ENCODE peak calls at places on chromosomes 12 and 14, in nine cellular contexts. One of them, this sample, is unnamed.
A peak's percentile ranks its signal among the peaks of the same experiment; 100 is the strongest.

GRCh38 chr12:44246481-44247105 is 410.7 kb downstream of the TMEM117 start:
- DNase-seq in effector memory CD4-positive, alpha-beta T cell: no peak
- DNase-seq in astrocyte of the spinal cord: peak; percentile 6
- DNase-seq in cardiac muscle cell: no peak
- DNase-seq in skeletal muscle cell: no peak
- DNase-seq in HFF-Myc: no peak
- DNase-seq in MM.1S: no peak
- DNase-seq in psoas muscle: no peak
- DNase-seq in fibroblast of pulmonary artery: no peak
- DNase-seq in this sample: no peak

GRCh38 chr12:52004042-52004648 is 2.6 kb upstream of the TAMALIN start:
- DNase-seq in effector memory CD4-positive, alpha-beta T cell: no peak
- DNase-seq in astrocyte of the spinal cord: peak; percentile 44
- DNase-seq in cardiac muscle cell: peak; percentile 68
- DNase-seq in skeletal muscle cell: no peak
- DNase-seq in HFF-Myc: no peak
- DNase-seq in MM.1S: no peak
- DNase-seq in psoas muscle: peak; percentile 47
- DNase-seq in fibroblast of pulmonary artery: peak; percentile 68
- DNase-seq in this sample: no peak

GRCh38 chr12:64625243-64626077 is 15.2 kb downstream of the RASSF3 start:
- DNase-seq in effector memory CD4-positive, alpha-beta T cell: peak; percentile 20
- DNase-seq in astrocyte of the spinal cord: peak; percentile 91
- DNase-seq in cardiac muscle cell: peak; percentile 32
- DNase-seq in skeletal muscle cell: peak; percentile 72
- DNase-seq in HFF-Myc: peak; percentile 67
- DNase-seq in MM.1S: no peak
- DNase-seq in psoas muscle: peak; percentile 48
- DNase-seq in fibroblast of pulmonary artery: peak; percentile 90
- DNase-seq in this sample: no peak

GRCh38 chr14:93549578-93549977 is 118.8 kb downstream of the UNC79 start:
- DNase-seq in effector memory CD4-positive, alpha-beta T cell: no peak
- DNase-seq in astrocyte of the spinal cord: no peak
- DNase-seq in cardiac muscle cell: no peak
- DNase-seq in skeletal muscle cell: no peak
- DNase-seq in HFF-Myc: no peak
- DNase-seq in MM.1S: no peak
- DNase-seq in psoas muscle: no peak
- DNase-seq in fibroblast of pulmonary artery: no peak
- DNase-seq in this sample: no peak

GRCh38 chr12:87967871-87968270 is 61.3 kb downstream of the C12orf50 start:
- DNase-seq in effector memory CD4-positive, alpha-beta T cell: no peak
- DNase-seq in astrocyte of the spinal cord: no peak
- DNase-seq in cardiac muscle cell: peak; percentile 67
- DNase-seq in skeletal muscle cell: no peak
- DNase-seq in HFF-Myc: no peak
- DNase-seq in MM.1S: no peak
- DNase-seq in psoas muscle: no peak
- DNase-seq in fibroblast of pulmonary artery: peak; percentile 46
- DNase-seq in this sample: no peak

GRCh38 chr14:100612879-100613455 is 25.8 kb upstream of the BEGAIN start:
- DNase-seq in effector memory CD4-positive, alpha-beta T cell: no peak
- DNase-seq in astrocyte of the spinal cord: no peak
- DNase-seq in cardiac muscle cell: no peak
- DNase-seq in skeletal muscle cell: no peak
- DNase-seq in HFF-Myc: peak; percentile 27
- DNase-seq in MM.1S: no peak
- DNase-seq in psoas muscle: no peak
- DNase-seq in fibroblast of pulmonary artery: no peak
- DNase-seq in this sample: no peak

GRCh38 chr12:88509347-88509746 is 70.9 kb downstream of the KITLG start:
- DNase-seq in effector memory CD4-positive, alpha-beta T cell: no peak
- DNase-seq in astrocyte of the spinal cord: no peak
- DNase-seq in cardiac muscle cell: no peak
- DNase-seq in skeletal muscle cell: no peak
- DNase-seq in HFF-Myc: no peak
- DNase-seq in MM.1S: no peak
- DNase-seq in psoas muscle: no peak
- DNase-seq in fibroblast of pulmonary artery: no peak
- DNase-seq in this sample: no peak

GRCh38 chr12:27732281-27732680 is 21.6 kb downstream of the MRPS35 start:
- DNase-seq in effector memory CD4-positive, alpha-beta T cell: no peak
- DNase-seq in astrocyte of the spinal cord: no peak
- DNase-seq in cardiac muscle cell: peak; percentile 2
- DNase-seq in skeletal muscle cell: no peak
- DNase-seq in HFF-Myc: no peak
- DNase-seq in MM.1S: peak; percentile 52
- DNase-seq in psoas muscle: no peak
- DNase-seq in fibroblast of pulmonary artery: peak; percentile 8
- DNase-seq in this sample: no peak

GRCh38 chr14:102319351-102320032 is at the start of gene ZNF839:
- DNase-seq in effector memory CD4-positive, alpha-beta T cell: peak; percentile 90
- DNase-seq in astrocyte of the spinal cord: peak; percentile 90
- DNase-seq in cardiac muscle cell: peak; percentile 88
- DNase-seq in skeletal muscle cell: peak; percentile 59
- DNase-seq in HFF-Myc: peak; percentile 61
- DNase-seq in MM.1S: peak; percentile 86
- DNase-seq in psoas muscle: peak; percentile 94
- DNase-seq in fibroblast of pulmonary artery: peak; percentile 91
- DNase-seq in this sample: peak; percentile 88

GRCh38 chr14:76546426-76547221 is 170.7 kb downstream of the ESRRB start:
- DNase-seq in effector memory CD4-positive, alpha-beta T cell: no peak
- DNase-seq in astrocyte of the spinal cord: no peak
- DNase-seq in cardiac muscle cell: peak; percentile 67
- DNase-seq in skeletal muscle cell: no peak
- DNase-seq in HFF-Myc: peak; percentile 3
- DNase-seq in MM.1S: no peak
- DNase-seq in psoas muscle: no peak
- DNase-seq in fibroblast of pulmonary artery: no peak
- DNase-seq in this sample: no peak

GRCh38 chr14:53881161-53881846 is 75.3 kb downstream of the BMP4 start:
- DNase-seq in effector memory CD4-positive, alpha-beta T cell: no peak
- DNase-seq in astrocyte of the spinal cord: peak; percentile 48
- DNase-seq in cardiac muscle cell: no peak
- DNase-seq in skeletal muscle cell: no peak
- DNase-seq in HFF-Myc: no peak
- DNase-seq in MM.1S: no peak
- DNase-seq in psoas muscle: no peak
- DNase-seq in fibroblast of pulmonary artery: peak; percentile 28
- DNase-seq in this sample: no peak

GRCh38 chr12:53052419-53053222 is 2.8 kb downstream of the TNS2 start:
- DNase-seq in effector memory CD4-positive, alpha-beta T cell: no peak
- DNase-seq in astrocyte of the spinal cord: peak; percentile 85
- DNase-seq in cardiac muscle cell: no peak
- DNase-seq in skeletal muscle cell: peak; percentile 56
- DNase-seq in HFF-Myc: no peak
- DNase-seq in MM.1S: no peak
- DNase-seq in psoas muscle: peak; percentile 92
- DNase-seq in fibroblast of pulmonary artery: peak; percentile 86
- DNase-seq in this sample: no peak

GRCh38 chr14:93752980-93753561 is 35.2 kb downstream of the PRIMA1 start:
- DNase-seq in effector memory CD4-positive, alpha-beta T cell: no peak
- DNase-seq in astrocyte of the spinal cord: no peak
- DNase-seq in cardiac muscle cell: no peak
- DNase-seq in skeletal muscle cell: no peak
- DNase-seq in HFF-Myc: no peak
- DNase-seq in MM.1S: no peak
- DNase-seq in psoas muscle: no peak
- DNase-seq in fibroblast of pulmonary artery: no peak
- DNase-seq in this sample: no peak

GRCh38 chr14:23093526-23093925 is 1.4 kb downstream of the ACIN1 start:
- DNase-seq in effector memory CD4-positive, alpha-beta T cell: no peak
- DNase-seq in astrocyte of the spinal cord: no peak
- DNase-seq in cardiac muscle cell: no peak
- DNase-seq in skeletal muscle cell: no peak
- DNase-seq in HFF-Myc: no peak
- DNase-seq in MM.1S: no peak
- DNase-seq in psoas muscle: no peak
- DNase-seq in fibroblast of pulmonary artery: no peak
- DNase-seq in this sample: no peak
- H3K4me3 ChIP-seq in effector memory CD4-positive, alpha-beta T cell: peak overlapping the region; percentile 71
- H3K4me3 ChIP-seq in astrocyte of the spinal cord: peak overlapping the region; percentile 87
- H3K4me3 ChIP-seq in cardiac muscle cell: peak overlapping the region; percentile 84
- H3K4me3 ChIP-seq in skeletal muscle cell: peak overlapping the region; percentile 91
- H3K4me3 ChIP-seq in HFF-Myc: peak overlapping the region; percentile 94
- H3K4me3 ChIP-seq in MM.1S: peak overlapping the region; percentile 86
- H3K4me3 ChIP-seq in psoas muscle: peak overlapping the region; percentile 97
- H3K4me3 ChIP-seq in fibroblast of pulmonary artery: peak overlapping the region; percentile 70
- H3K4me3 ChIP-seq in this sample: peak overlapping the region; percentile 79

GRCh38 chr14:37196604-37197420 is 925 bp upstream of the MIPOL1 start:
- DNase-seq in effector memory CD4-positive, alpha-beta T cell: no peak
- DNase-seq in astrocyte of the spinal cord: no peak
- DNase-seq in cardiac muscle cell: no peak
- DNase-seq in skeletal muscle cell: no peak
- DNase-seq in HFF-Myc: no peak
- DNase-seq in MM.1S: no peak
- DNase-seq in psoas muscle: no peak
- DNase-seq in fibroblast of pulmonary artery: no peak
- DNase-seq in this sample: no peak

GRCh38 chr14:37197421-37198272 is at the start of gene MIPOL1:
- DNase-seq in effector memory CD4-positive, alpha-beta T cell: no peak
- DNase-seq in astrocyte of the spinal cord: peak; percentile 91
- DNase-seq in cardiac muscle cell: peak; percentile 89
- DNase-seq in skeletal muscle cell: peak; percentile 66
- DNase-seq in HFF-Myc: peak; percentile 27
- DNase-seq in MM.1S: no peak
- DNase-seq in psoas muscle: peak; percentile 90
- DNase-seq in fibroblast of pulmonary artery: peak; percentile 91
- DNase-seq in this sample: no peak

GRCh38 chr14:37198907-37199306 is 1.2 kb downstream of the MIPOL1 start:
- DNase-seq in effector memory CD4-positive, alpha-beta T cell: no peak
- DNase-seq in astrocyte of the spinal cord: no peak
- DNase-seq in cardiac muscle cell: no peak
- DNase-seq in skeletal muscle cell: no peak
- DNase-seq in HFF-Myc: no peak
- DNase-seq in MM.1S: no peak
- DNase-seq in psoas muscle: no peak
- DNase-seq in fibroblast of pulmonary artery: no peak
- DNase-seq in this sample: no peak

GRCh38 chr14:37195327-37195726 is 2.4 kb upstream of the MIPOL1 start:
- DNase-seq in effector memory CD4-positive, alpha-beta T cell: no peak
- DNase-seq in astrocyte of the spinal cord: peak; percentile 30
- DNase-seq in cardiac muscle cell: no peak
- DNase-seq in skeletal muscle cell: peak; percentile 48
- DNase-seq in HFF-Myc: no peak
- DNase-seq in MM.1S: no peak
- DNase-seq in psoas muscle: no peak
- DNase-seq in fibroblast of pulmonary artery: peak; percentile 35
- DNase-seq in this sample: no peak

DNA sequence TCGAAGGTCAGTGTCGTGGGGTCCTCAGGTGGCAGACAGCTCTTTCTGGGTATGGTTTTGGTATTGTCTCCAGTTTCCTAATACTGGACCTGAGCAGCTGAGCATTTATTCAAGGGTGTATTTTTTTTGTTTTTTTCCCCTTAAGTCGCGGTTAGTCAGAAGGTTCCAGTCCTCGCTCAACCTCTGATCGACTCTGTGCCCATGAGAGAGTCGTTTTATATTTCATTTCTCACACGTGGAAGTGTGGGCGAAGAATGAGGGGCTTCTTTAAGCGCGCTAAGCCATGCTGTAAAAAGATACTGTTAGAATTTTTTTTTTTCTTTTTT is 499 bp downstream of the MIPOL1 start:
- DNase-seq in effector memory CD4-positive, alpha-beta T cell: no peak
- DNase-seq in astrocyte of the spinal cord: no peak
- DNase-seq in cardiac muscle cell: no peak
- DNase-seq in skeletal muscle cell: no peak
- DNase-seq in HFF-Myc: no peak
- DNase-seq in MM.1S: no peak
- DNase-seq in psoas muscle: no peak
- DNase-seq in fibroblast of pulmonary artery: no peak
- DNase-seq in this sample: no peak
- H3K4me3 ChIP-seq in effector memory CD4-positive, alpha-beta T cell: no peak overlapping the region
- H3K4me3 ChIP-seq in astrocyte of the spinal cord: peak overlapping the region; percentile 77
- H3K4me3 ChIP-seq in cardiac muscle cell: peak overlapping the region; percentile 43
- H3K4me3 ChIP-seq in skeletal muscle cell: peak overlapping the region; percentile 77
- H3K4me3 ChIP-seq in HFF-Myc: peak overlapping the region; percentile 73
- H3K4me3 ChIP-seq in MM.1S: no peak overlapping the region
- H3K4me3 ChIP-seq in psoas muscle: peak overlapping the region; percentile 81
- H3K4me3 ChIP-seq in fibroblast of pulmonary artery: peak overlapping the region; percentile 80
- H3K4me3 ChIP-seq in this sample: no peak overlapping the region

DNA sequence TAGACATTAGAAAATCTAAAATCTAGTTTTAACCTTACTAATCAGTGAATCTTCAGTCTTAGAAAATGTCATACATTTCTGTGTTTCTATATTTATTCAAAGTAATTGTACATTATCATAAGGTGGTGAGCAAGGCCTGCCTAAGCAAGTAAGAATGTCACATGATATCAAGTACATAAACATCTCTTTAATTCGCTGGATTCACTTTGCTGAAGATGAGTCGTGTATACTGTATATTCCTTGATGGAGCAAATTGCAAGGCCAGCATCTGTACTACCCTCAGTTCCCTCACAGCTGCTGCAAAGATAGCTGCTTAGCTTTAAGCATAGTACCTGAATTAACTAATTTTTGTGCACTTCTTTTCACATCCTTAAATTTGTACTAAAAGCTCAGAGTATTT is 8.5 kb upstream of the AK7 start:
- DNase-seq in effector memory CD4-positive, alpha-beta T cell: no peak
- DNase-seq in astrocyte of the spinal cord: no peak
- DNase-seq in cardiac muscle cell: no peak
- DNase-seq in skeletal muscle cell: no peak
- DNase-seq in HFF-Myc: no peak
- DNase-seq in MM.1S: no peak
- DNase-seq in psoas muscle: no peak
- DNase-seq in fibroblast of pulmonary artery: no peak
- DNase-seq in this sample: no peak
- H3K4me3 ChIP-seq in effector memory CD4-positive, alpha-beta T cell: no peak overlapping the region
- H3K4me3 ChIP-seq in astrocyte of the spinal cord: no peak overlapping the region
- H3K4me3 ChIP-seq in cardiac muscle cell: no peak overlapping the region
- H3K4me3 ChIP-seq in skeletal muscle cell: no peak overlapping the region
- H3K4me3 ChIP-seq in HFF-Myc: no peak overlapping the region
- H3K4me3 ChIP-seq in MM.1S: no peak overlapping the region
- H3K4me3 ChIP-seq in psoas muscle: no peak overlapping the region
- H3K4me3 ChIP-seq in fibroblast of pulmonary artery: no peak overlapping the region
- H3K4me3 ChIP-seq in this sample: no peak overlapping the region

GRCh38 chr14:22814945-22815713 is at the start of gene SLC7A7:
- DNase-seq in effector memory CD4-positive, alpha-beta T cell: no peak
- DNase-seq in astrocyte of the spinal cord: no peak
- DNase-seq in cardiac muscle cell: no peak
- DNase-seq in skeletal muscle cell: no peak
- DNase-seq in HFF-Myc: no peak
- DNase-seq in MM.1S: peak; percentile 26
- DNase-seq in psoas muscle: no peak
- DNase-seq in fibroblast of pulmonary artery: peak; percentile 56
- DNase-seq in this sample: no peak
- H3K4me3 ChIP-seq in effector memory CD4-positive, alpha-beta T cell: no peak within 1 kb of the TSS
- H3K4me3 ChIP-seq in astrocyte of the spinal cord: no peak within 1 kb of the TSS
- H3K4me3 ChIP-seq in cardiac muscle cell: no peak within 1 kb of the TSS
- H3K4me3 ChIP-seq in skeletal muscle cell: peak within 1 kb of the TSS; percentile 2
- H3K4me3 ChIP-seq in HFF-Myc: no peak within 1 kb of the TSS
- H3K4me3 ChIP-seq in MM.1S: no peak within 1 kb of the TSS
- H3K4me3 ChIP-seq in psoas muscle: peak within 1 kb of the TSS; percentile 34
- H3K4me3 ChIP-seq in fibroblast of pulmonary artery: peak within 1 kb of the TSS; percentile 40
- H3K4me3 ChIP-seq in this sample: no peak within 1 kb of the TSS

GRCh38 chr12:1607940-1608782 is 13.8 kb upstream of the FBXL14 start:
- DNase-seq in effector memory CD4-positive, alpha-beta T cell: no peak
- DNase-seq in astrocyte of the spinal cord: no peak
- DNase-seq in cardiac muscle cell: no peak
- DNase-seq in skeletal muscle cell: no peak
- DNase-seq in HFF-Myc: no peak
- DNase-seq in MM.1S: no peak
- DNase-seq in psoas muscle: no peak
- DNase-seq in fibroblast of pulmonary artery: no peak
- DNase-seq in this sample: no peak
- H3K4me3 ChIP-seq in effector memory CD4-positive, alpha-beta T cell: no peak overlapping the region
- H3K4me3 ChIP-seq in astrocyte of the spinal cord: no peak overlapping the region
- H3K4me3 ChIP-seq in cardiac muscle cell: no peak overlapping the region
- H3K4me3 ChIP-seq in skeletal muscle cell: no peak overlapping the region
- H3K4me3 ChIP-seq in HFF-Myc: no peak overlapping the region
- H3K4me3 ChIP-seq in MM.1S: no peak overlapping the region
- H3K4me3 ChIP-seq in psoas muscle: no peak overlapping the region
- H3K4me3 ChIP-seq in fibroblast of pulmonary artery: no peak overlapping the region
- H3K4me3 ChIP-seq in this sample: no peak overlapping the region